ENCODE peak calls at places on chromosomes 7 and 10, in five cellular contexts. M is HCT116, S is GM12878, C is HepG2, X is K562. Q is an unnamed sample.

GRCh38 chr7:45680776-45681175 is 106.6 kb downstream of the ADCY1 start:
- DNase-seq in M (no peak), S (no peak), C (no peak), X (no peak), Q (no peak)

GRCh38 chr7:66974986-66975590 is 20.3 kb downstream of the SBDS start:
- DNase-seq in M (no peak), S (no peak), C (no peak), X (peak; percentile 55), Q (peak; percentile 48)

GRCh38 chr7:158525648-158526484 is 61.8 kb downstream of the PTPRN2 start:
- DNase-seq in M (no peak), S (no peak), C (no peak), X (peak; percentile 32), Q (peak; percentile 49)

GRCh38 chr10:63071145-63071544 is 62.0 kb upstream of the NRBF2 start:
- DNase-seq in M (no peak), S (no peak), C (no peak), X (no peak), Q (no peak)

GRCh38 chr10:98363188-98363587 is 51.8 kb downstream of the PYROXD2 start:
- DNase-seq in M (no peak), S (no peak), C (no peak), X (no peak), Q (no peak)

GRCh38 chr7:129607471-129608120 is 3.9 kb upstream of the NRF1 start:
- DNase-seq in M (no peak), S (no peak), C (no peak), X (peak; percentile 85), Q (peak; percentile 82)

GRCh38 chr10:102394801-102395676 is 466 bp upstream of the NFKB2 start:
- DNase-seq in M (peak; percentile 72), S (peak; percentile 62), C (peak; percentile 65), X (peak; percentile 80), Q (peak; percentile 95)

GRCh38 chr7:50956522-50957155 is 173.9 kb upstream of the GRB10 start:
- DNase-seq in M (no peak), S (no peak), C (no peak), X (no peak), Q (no peak)

GRCh38 chr7:77444123-77444522 is 28.0 kb upstream of the GSAP start:
- DNase-seq in M (no peak), S (no peak), C (no peak), X (no peak), Q (no peak)

GRCh38 chr7:25382175-25382574 is 153.9 kb upstream of the NPVF start:
- DNase-seq in M (no peak), S (no peak), C (no peak), X (no peak), Q (no peak)

GRCh38 chr7:32215697-32216096 is 145.5 kb upstream of the PDE1C start:
- DNase-seq in M (no peak), S (no peak), C (no peak), X (no peak), Q (no peak)

GRCh38 chr10:122648599-122649428 is 50.8 kb downstream of the C10orf120 start:
- DNase-seq in M (peak; percentile 49), S (no peak), C (peak; percentile 49), X (peak; percentile 39), Q (peak; percentile 82)

GRCh38 chr10:74156919-74157289 is 5.9 kb downstream of the ADK start:
- DNase-seq in M (no peak), S (no peak), C (no peak), X (peak; percentile 48), Q (no peak)

GRCh38 chr10:69895759-69896158 is 94.1 kb downstream of the COL13A1 start:
- DNase-seq in M (no peak), S (no peak), C (no peak), X (no peak), Q (no peak)

GRCh38 chr10:71213761-71214440 is 1.5 kb downstream of the UNC5B start:
- DNase-seq in M (no peak), S (no peak), C (no peak), X (no peak), Q (peak; percentile 79)

DNA sequence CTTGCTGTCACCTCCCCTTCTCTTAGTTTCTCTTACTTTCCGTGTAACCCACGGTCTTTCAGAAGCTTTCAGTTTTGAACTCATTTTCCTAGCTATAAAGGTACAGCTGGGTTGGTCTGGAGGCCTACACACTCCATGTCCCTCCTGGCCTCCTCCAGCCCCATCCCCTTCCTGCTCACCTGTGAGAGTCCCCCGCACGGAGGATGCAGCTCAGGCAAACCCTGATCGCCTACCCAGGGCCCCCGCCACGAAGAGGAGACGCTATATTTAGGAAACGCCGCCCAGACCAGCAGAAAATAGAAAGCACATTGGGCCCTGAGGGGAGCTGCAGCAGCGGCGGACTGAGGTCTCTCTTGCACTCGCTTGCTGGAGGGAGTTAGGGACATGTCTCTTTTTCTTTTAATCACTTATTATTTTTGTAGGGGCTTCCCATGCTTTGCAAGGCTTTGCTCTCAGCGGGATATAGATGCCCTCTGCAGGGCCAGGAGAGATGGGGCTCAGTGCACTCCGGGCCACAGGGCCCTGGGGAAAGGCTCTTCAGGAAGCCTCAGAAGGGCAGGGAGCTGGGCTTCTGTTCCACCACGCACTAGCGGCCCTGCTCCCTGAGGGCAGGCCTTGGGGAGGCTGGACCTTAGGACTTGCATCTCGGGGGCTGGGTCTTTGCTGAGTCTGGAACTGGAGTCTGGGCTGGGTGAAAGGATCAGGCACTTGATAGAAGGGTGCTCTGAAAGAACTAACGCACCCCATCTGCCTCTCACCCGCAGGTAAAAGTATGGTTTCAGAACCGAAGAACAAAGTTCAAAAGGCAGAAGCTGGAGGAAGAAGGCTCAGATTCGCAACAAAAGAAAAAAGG is 5.0 kb downstream of the EMX2 start:
- DNase-seq in M (no peak), S (no peak), C (no peak), X (no peak), Q (peak; percentile 61)
- TF ChIP-seq EZH2 in M (no peak), S (peak; percentile 14), C (no peak), X (no peak), Q (peak; percentile 77)

GRCh38 chr7:23012186-23012585 is 1.7 kb downstream of the HYCC1 start:
- DNase-seq in M (no peak), S (no peak), C (no peak), X (no peak), Q (no peak)

GRCh38 chr7:23016345-23017253 is 2.7 kb upstream of the HYCC1 start:
- DNase-seq in M (no peak), S (no peak), C (peak; percentile 72), X (no peak), Q (no peak)

GRCh38 chr7:23012797-23013714 is 874 bp downstream of the HYCC1 start:
- DNase-seq in M (no peak), S (no peak), C (peak; percentile 14), X (peak; percentile 37), Q (peak; percentile 51)

GRCh38 chr7:23013715-23014649 is at the start of gene HYCC1:
- DNase-seq in M (peak; percentile 98), S (peak; percentile 98), C (peak; percentile 96), X (peak; percentile 99), Q (peak; percentile 99)

DNA sequence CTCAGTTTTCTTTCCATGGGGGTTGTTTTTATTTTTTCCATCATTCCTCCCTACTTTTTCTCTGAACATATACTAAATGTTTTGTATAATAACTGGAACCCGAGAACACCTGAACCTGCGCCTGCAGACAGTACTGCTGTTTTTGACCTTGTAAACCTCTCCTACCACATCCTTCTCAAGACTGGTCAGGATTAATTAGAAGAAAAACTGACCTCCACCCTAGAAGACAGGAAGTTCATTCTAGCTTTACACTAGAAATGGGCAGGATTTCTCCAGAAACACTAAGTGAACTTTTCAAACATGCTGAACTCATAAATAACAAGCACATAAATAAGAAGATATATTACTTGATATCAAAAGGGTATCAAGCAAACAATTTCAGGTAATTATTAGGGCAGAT is 751 bp upstream of the HYCC1 start:
- DNase-seq in M (no peak), S (no peak), C (no peak), X (no peak), Q (no peak)
- TF ChIP-seq REST in M (no peak), S (no peak), C (no peak), X (no peak), Q (no peak)

GRCh38 chr7:93575555-93576397 is 1.3 kb upstream of the CALCR start:
- DNase-seq in M (no peak), S (no peak), C (no peak), X (no peak), Q (peak; percentile 50)

GRCh38 chr7:93578762-93579161 is 4.2 kb upstream of the CALCR start:
- DNase-seq in M (no peak), S (no peak), C (peak; percentile 28), X (no peak), Q (no peak)

GRCh38 chr7:93569189-93569588 is 5.3 kb downstream of the CALCR start:
- DNase-seq in M (no peak), S (no peak), C (no peak), X (no peak), Q (peak; percentile 14)

GRCh38 chr7:93574646-93575554 is at the start of gene CALCR:
- DNase-seq in M (no peak), S (no peak), C (no peak), X (no peak), Q (peak; percentile 74)

DNA sequence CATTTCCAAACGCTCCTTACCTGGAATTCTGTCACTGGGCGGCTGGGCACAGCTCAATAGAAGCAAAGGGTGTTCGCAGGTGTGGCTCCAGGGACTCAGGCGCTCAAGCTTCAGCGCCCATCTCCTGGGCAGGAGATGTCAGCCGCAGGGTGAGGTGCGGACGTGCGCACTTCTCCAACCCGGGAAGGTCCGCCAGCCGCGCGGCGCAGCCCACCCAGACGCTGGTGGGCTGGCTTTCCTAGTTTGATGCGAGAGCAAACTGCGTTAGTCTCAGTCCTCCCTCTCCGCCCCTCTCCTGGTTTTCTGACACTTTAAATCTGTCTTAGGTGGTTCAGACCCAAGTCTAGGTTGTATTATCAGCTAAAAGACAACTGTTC is 267 bp downstream of the CALCR start:
- DNase-seq in M (no peak), S (no peak), C (no peak), X (no peak), Q (peak; percentile 57)
- TF ChIP-seq EZH2 in M (no peak), S (no peak), C (no peak), X (no peak), Q (no peak)

GRCh38 chr10:49397036-49397999 is 1.4 kb upstream of the DRGX start:
- DNase-seq in M (no peak), S (no peak), C (no peak), X (no peak), Q (peak; percentile 62)
- TF ChIP-seq REST in M (no peak), S (no peak), C (no peak), X (no peak), Q (no peak)

GRCh38 chr7:1255817-1256340 is 23.2 kb downstream of the UNCX start:
- DNase-seq in M (no peak), S (no peak), C (no peak), X (no peak), Q (no peak)

GRCh38 chr7:1256621-1257020 is 23.9 kb downstream of the UNCX start:
- DNase-seq in M (no peak), S (no peak), C (no peak), X (no peak), Q (no peak)

GRCh38 chr7:1254281-1255082 is 21.8 kb downstream of the UNCX start:
- DNase-seq in M (no peak), S (no peak), C (no peak), X (no peak), Q (no peak)

GRCh38 chr7:1253591-1254207 is 21.0 kb downstream of the UNCX start:
- DNase-seq in M (no peak), S (no peak), C (no peak), X (no peak), Q (no peak)

GRCh38 chr7:1255083-1255816 is 22.6 kb downstream of the UNCX start:
- DNase-seq in M (no peak), S (no peak), C (no peak), X (no peak), Q (no peak)
- TF ChIP-seq EZH2 in M (no peak), S (no peak), C (no peak), X (no peak), Q (no peak)

Q was measured in GM23338.